ENCODE peak calls at places on chromosomes 4 and X, in five cellular contexts. C is tibial artery; Q is endothelial cell of umbilical vein; H is CD4-positive, alpha-beta T cell; P is fibroblast of lung. T is an unnamed sample. For H3K9me3, the result is how much of the 10 kb centered on the place peaks cover.

GRCh38 chr4:122481766-122482405 is 25.4 kb upstream of the IL2 start:
- DNase-seq in P (peak), H (no peak), Q (no peak), C (no peak), T (no peak)

GRCh38 chr4:183096276-183096965 is 2.6 kb upstream of the WWC2 start:
- DNase-seq in P (no peak), C (no peak), H (no peak), Q (no peak), T (no peak)

GRCh38 chrX:7647826-7648225 is 195.1 kb upstream of the VCX start:
- DNase-seq in C (no peak), H (no peak), Q (no peak), P (no peak), T (no peak)

GRCh38 chr4:130747842-130748241 is 1651.9 kb downstream of the C4orf33 start:
- DNase-seq in H (no peak), Q (no peak), P (peak), C (no peak), T (no peak)

GRCh38 chr4:150136036-150136435 is 57.8 kb downstream of the DCLK2 start:
- DNase-seq in P (peak), H (no peak), Q (peak), C (no peak), T (no peak)

GRCh38 chr4:4694296-4694772 is 152.5 kb upstream of the STX18 start:
- DNase-seq in Q (no peak), C (no peak), P (peak), H (no peak), T (peak)

GRCh38 chr4:3791910-3792542 is 25.8 kb downstream of the ADRA2C start:
- DNase-seq in Q (peak), H (no peak), C (no peak), P (peak), T (peak)

GRCh38 chr4:82851902-82852750 is 38.8 kb downstream of the SEC31A start:
- DNase-seq in H (no peak), P (peak), C (no peak), Q (peak), T (no peak)

GRCh38 chr4:2858451-2859217 is 15.0 kb downstream of the ADD1 start:
- DNase-seq in P (peak), C (no peak), Q (peak), H (no peak), T (no peak)

GRCh38 chr4:185004562-185005208 is 13.6 kb upstream of the HELT start:
- DNase-seq in C (peak), Q (no peak), H (no peak), P (no peak), T (peak)

GRCh38 chr4:5785806-5786680 is 75.0 kb downstream of the EVC start:
- DNase-seq in H (no peak), Q (peak), P (peak), C (peak), T (no peak)

GRCh38 chr4:41257257-41257900 is 651 bp downstream of the UCHL1 start:
- DNase-seq in H (no peak), P (peak), C (peak), Q (peak), T (peak)

GRCh38 chr4:139563515-139563914 is 7.5 kb upstream of the SETD7 start:
- DNase-seq in H (no peak), C (no peak), P (peak), Q (no peak), T (no peak)

GRCh38 chr4:186134254-186134653 is 29.8 kb downstream of the FAM149A start:
- DNase-seq in C (no peak), H (no peak), Q (no peak), P (no peak), T (no peak)

DNA sequence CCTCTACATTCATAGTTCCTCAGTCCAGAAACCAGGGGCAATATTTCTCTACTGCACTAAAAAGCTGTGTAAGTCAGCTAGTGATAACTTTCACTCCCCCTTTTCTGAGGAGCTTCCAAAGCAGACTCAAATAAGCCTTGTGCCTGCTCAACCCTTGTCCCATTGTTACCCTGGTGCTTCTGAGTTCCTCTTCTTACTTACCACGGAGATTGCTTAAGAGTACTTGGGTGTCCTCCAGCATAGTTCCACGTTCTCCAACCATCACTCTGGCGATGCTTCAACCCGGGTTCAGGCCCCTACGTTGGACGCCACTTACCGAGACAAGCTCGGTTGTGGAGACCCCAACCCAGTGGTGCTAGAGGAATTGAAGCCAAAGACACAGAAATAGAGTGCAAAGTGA is 71.6 kb downstream of the ADAM29 start:
- DNase-seq in C (no peak), Q (no peak), P (no peak), H (no peak), T (no peak)
- H3K9me3 ChIP-seq in C (under half), Q (under half), P (under half), H (under half), T (under half)

DNA sequence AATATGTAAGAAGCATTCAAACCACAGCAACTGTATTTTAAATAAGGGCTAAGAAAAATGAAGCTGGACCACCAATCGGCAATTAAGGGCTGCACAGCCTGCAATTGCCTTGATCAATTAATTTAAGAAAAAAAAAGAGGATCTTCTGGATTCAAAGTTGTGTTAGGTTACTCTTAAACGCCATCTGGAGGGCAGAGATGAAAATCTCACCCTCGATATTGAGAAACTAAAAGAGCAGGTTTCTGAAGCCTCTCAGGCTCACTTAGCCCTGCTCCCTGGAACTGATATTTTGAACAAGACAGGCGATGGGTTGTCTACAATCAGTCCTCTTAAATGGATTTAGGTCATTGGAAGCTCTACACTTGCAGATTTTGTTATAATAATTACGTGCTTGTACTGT is 579.4 kb downstream of the GRXCR1 start:
- DNase-seq in Q (no peak), C (no peak), P (no peak), H (no peak), T (no peak)
- H3K9me3 ChIP-seq in Q (under half), C (under half), P (under half), H (under half), T (under half)

DNA sequence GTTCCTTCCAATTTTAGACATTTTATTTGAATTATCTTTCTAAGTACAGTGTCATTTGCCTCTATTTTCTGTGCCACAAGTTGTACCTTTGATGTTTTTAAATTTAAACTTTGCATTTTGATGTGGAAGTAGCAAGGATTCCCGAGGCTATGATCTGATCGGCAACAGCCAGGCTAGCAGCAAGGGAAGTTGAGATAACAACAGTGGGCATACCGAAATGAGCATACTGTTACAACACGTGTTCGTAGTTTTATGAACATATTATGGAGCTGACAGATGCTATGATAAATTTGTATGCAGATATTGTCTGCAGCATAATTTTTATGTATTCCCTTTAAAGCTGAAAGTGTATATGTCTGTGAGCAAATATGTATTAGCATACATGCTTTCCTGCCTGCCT is 306.0 kb downstream of the PCDH7 start:
- DNase-seq in P (no peak), C (no peak), H (no peak), Q (no peak), T (no peak)
- H3K9me3 ChIP-seq in P (under half), C (under half), H (under half), Q (under half), T (under half)

GRCh38 chrX:81728622-81729021 is 526.7 kb downstream of the SH3BGRL start:
- DNase-seq in Q (no peak), P (no peak), H (no peak), C (no peak), T (no peak)

GRCh38 chrX:81729269-81729777 is 527.4 kb downstream of the SH3BGRL start:
- DNase-seq in Q (no peak), H (no peak), C (no peak), P (no peak), T (no peak)
- H3K9me3 ChIP-seq in Q (under half), H (under half), C (under half), P (under half), T (under half)

DNA sequence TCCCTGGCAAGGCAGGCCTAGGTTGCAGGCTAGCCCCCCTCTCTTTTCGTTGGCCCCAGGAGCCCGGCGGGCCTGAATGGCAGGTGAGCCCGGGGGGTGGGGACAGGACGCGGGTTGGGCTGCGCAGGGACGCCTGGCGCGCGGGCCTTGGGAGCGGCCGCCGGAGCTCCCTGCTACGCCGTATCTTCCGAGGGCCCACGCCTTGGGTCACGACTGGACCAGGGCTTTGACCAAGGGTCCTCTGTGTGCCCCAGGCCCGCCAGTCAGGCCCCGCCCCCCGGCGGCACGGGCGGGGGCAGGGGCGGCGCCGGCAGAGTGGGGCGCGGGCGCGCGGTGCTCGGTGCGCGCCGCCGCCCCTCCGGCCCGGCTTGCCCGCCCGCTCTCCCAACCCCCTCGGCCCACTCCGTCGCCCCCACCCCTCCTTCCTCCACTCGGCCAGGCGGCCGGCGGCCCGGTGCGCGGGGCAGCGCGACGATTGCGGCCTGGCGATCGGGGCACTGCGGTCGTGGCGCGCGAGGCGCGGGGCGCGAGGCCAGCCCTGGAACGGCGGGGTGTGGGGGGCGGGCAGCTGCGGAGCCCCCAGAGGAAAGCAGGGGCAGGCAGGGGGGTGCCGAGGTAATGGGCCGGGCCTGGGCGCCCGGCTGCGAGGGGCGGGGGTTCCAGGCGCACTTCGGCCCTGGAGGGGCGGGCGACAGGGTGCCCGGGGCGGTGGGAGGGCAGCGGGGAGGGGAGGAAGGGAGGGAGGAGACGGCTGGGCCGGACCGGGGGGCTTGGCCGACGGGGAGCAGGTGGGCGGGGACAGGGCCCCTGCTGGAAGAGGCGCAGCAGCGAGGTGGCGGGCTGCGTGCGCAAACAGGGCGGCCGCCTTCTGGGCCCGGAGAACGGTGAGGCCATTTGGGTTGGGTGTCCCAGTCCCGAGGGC is at the start of gene PRRG3:
- DNase-seq in P (no peak), Q (no peak), H (no peak), C (no peak), T (no peak)
- H3K9me3 ChIP-seq in P (under half), Q (under half), H (under half), C (under half), T (under half)